ENCODE peak calls at places on chromosomes 3 and 15, in ten cellular contexts. One of them, this sample, is unnamed.

GRCh38 chr3:62647711-62648110 is 227.5 kb downstream of the CADPS start:
- DNase-seq in activated T-cell treated with anti-CD3 and anti-CD28 coated beads for 48 hours: no peak
- DNase-seq in WTC11: no peak
- DNase-seq in omental fat pad: no peak
- DNase-seq in HCEC 1CT: no peak
- DNase-seq in thoracic aorta: no peak
- DNase-seq in stimulated activated CD4-positive, alpha-beta T cell treated with anti-CD3 and anti-CD28 coated beads, Interleukin-1b, Interleukin-23, amount 100 ng/mL, for 24 hours: no peak
- DNase-seq in suprapubic skin: no peak
- DNase-seq in midbrain: no peak
- DNase-seq in colonic mucosa: no peak
- DNase-seq in this sample: no peak

GRCh38 chr3:12507871-12508281 is 23.6 kb downstream of the TSEN2 start:
- DNase-seq in suprapubic skin: peak; percentile 61
- DNase-seq in midbrain: no peak
- DNase-seq in HCEC 1CT: peak; percentile 70
- DNase-seq in colonic mucosa: no peak
- DNase-seq in thoracic aorta: no peak
- DNase-seq in activated T-cell treated with anti-CD3 and anti-CD28 coated beads for 48 hours: no peak
- DNase-seq in WTC11: no peak
- DNase-seq in stimulated activated CD4-positive, alpha-beta T cell treated with anti-CD3 and anti-CD28 coated beads, Interleukin-1b, Interleukin-23, amount 100 ng/mL, for 24 hours: no peak
- DNase-seq in omental fat pad: no peak
- DNase-seq in this sample: peak; percentile 43

GRCh38 chr3:37779289-37780152 is 82.2 kb upstream of the CTDSPL start:
- DNase-seq in WTC11: no peak
- DNase-seq in HCEC 1CT: peak; percentile 73
- DNase-seq in thoracic aorta: no peak
- DNase-seq in stimulated activated CD4-positive, alpha-beta T cell treated with anti-CD3 and anti-CD28 coated beads, Interleukin-1b, Interleukin-23, amount 100 ng/mL, for 24 hours: no peak
- DNase-seq in suprapubic skin: no peak
- DNase-seq in midbrain: peak; percentile 57
- DNase-seq in activated T-cell treated with anti-CD3 and anti-CD28 coated beads for 48 hours: no peak
- DNase-seq in colonic mucosa: no peak
- DNase-seq in omental fat pad: no peak
- DNase-seq in this sample: peak; percentile 77

GRCh38 chr3:118277803-118278202 is 756.8 kb downstream of the IGSF11 start:
- DNase-seq in colonic mucosa: no peak
- DNase-seq in HCEC 1CT: no peak
- DNase-seq in midbrain: no peak
- DNase-seq in suprapubic skin: no peak
- DNase-seq in thoracic aorta: no peak
- DNase-seq in stimulated activated CD4-positive, alpha-beta T cell treated with anti-CD3 and anti-CD28 coated beads, Interleukin-1b, Interleukin-23, amount 100 ng/mL, for 24 hours: no peak
- DNase-seq in WTC11: no peak
- DNase-seq in activated T-cell treated with anti-CD3 and anti-CD28 coated beads for 48 hours: no peak
- DNase-seq in omental fat pad: no peak
- DNase-seq in this sample: no peak

GRCh38 chr3:169813757-169814517 is 1.2 kb upstream of the LRRC34 start:
- DNase-seq in activated T-cell treated with anti-CD3 and anti-CD28 coated beads for 48 hours: peak; percentile 68
- DNase-seq in suprapubic skin: no peak
- DNase-seq in midbrain: peak; percentile 11
- DNase-seq in colonic mucosa: peak; percentile 73
- DNase-seq in omental fat pad: no peak
- DNase-seq in HCEC 1CT: no peak
- DNase-seq in WTC11: peak; percentile 71
- DNase-seq in stimulated activated CD4-positive, alpha-beta T cell treated with anti-CD3 and anti-CD28 coated beads, Interleukin-1b, Interleukin-23, amount 100 ng/mL, for 24 hours: peak; percentile 62
- DNase-seq in thoracic aorta: no peak
- DNase-seq in this sample: no peak

GRCh38 chr3:159029306-159030026 is 227.6 kb downstream of the MFSD1 start:
- DNase-seq in WTC11: no peak
- DNase-seq in suprapubic skin: no peak
- DNase-seq in stimulated activated CD4-positive, alpha-beta T cell treated with anti-CD3 and anti-CD28 coated beads, Interleukin-1b, Interleukin-23, amount 100 ng/mL, for 24 hours: no peak
- DNase-seq in activated T-cell treated with anti-CD3 and anti-CD28 coated beads for 48 hours: no peak
- DNase-seq in midbrain: no peak
- DNase-seq in omental fat pad: no peak
- DNase-seq in colonic mucosa: no peak
- DNase-seq in HCEC 1CT: peak; percentile 20
- DNase-seq in thoracic aorta: no peak
- DNase-seq in this sample: no peak

GRCh38 chr3:190596341-190597285 is 82.7 kb downstream of the IL1RAP start:
- DNase-seq in midbrain: no peak
- DNase-seq in colonic mucosa: no peak
- DNase-seq in suprapubic skin: no peak
- DNase-seq in HCEC 1CT: no peak
- DNase-seq in stimulated activated CD4-positive, alpha-beta T cell treated with anti-CD3 and anti-CD28 coated beads, Interleukin-1b, Interleukin-23, amount 100 ng/mL, for 24 hours: no peak
- DNase-seq in thoracic aorta: no peak
- DNase-seq in omental fat pad: no peak
- DNase-seq in activated T-cell treated with anti-CD3 and anti-CD28 coated beads for 48 hours: no peak
- DNase-seq in WTC11: no peak
- DNase-seq in this sample: no peak

GRCh38 chr3:138457863-138458735 is 23.7 kb downstream of the ESYT3 start:
- DNase-seq in HCEC 1CT: no peak
- DNase-seq in stimulated activated CD4-positive, alpha-beta T cell treated with anti-CD3 and anti-CD28 coated beads, Interleukin-1b, Interleukin-23, amount 100 ng/mL, for 24 hours: no peak
- DNase-seq in midbrain: no peak
- DNase-seq in omental fat pad: no peak
- DNase-seq in activated T-cell treated with anti-CD3 and anti-CD28 coated beads for 48 hours: no peak
- DNase-seq in WTC11: no peak
- DNase-seq in suprapubic skin: peak; percentile 33
- DNase-seq in colonic mucosa: no peak
- DNase-seq in thoracic aorta: no peak
- DNase-seq in this sample: no peak

GRCh38 chr3:141094851-141095545 is 43.9 kb downstream of the SPSB4 start:
- DNase-seq in WTC11: no peak
- DNase-seq in omental fat pad: no peak
- DNase-seq in midbrain: no peak
- DNase-seq in thoracic aorta: peak; percentile 77
- DNase-seq in activated T-cell treated with anti-CD3 and anti-CD28 coated beads for 48 hours: no peak
- DNase-seq in HCEC 1CT: no peak
- DNase-seq in suprapubic skin: peak; percentile 78
- DNase-seq in colonic mucosa: peak; percentile 40
- DNase-seq in stimulated activated CD4-positive, alpha-beta T cell treated with anti-CD3 and anti-CD28 coated beads, Interleukin-1b, Interleukin-23, amount 100 ng/mL, for 24 hours: no peak
- DNase-seq in this sample: peak; percentile 36

GRCh38 chr3:129553771-129554170 is 10.8 kb downstream of the H1-8 start:
- DNase-seq in WTC11: no peak
- DNase-seq in suprapubic skin: no peak
- DNase-seq in HCEC 1CT: no peak
- DNase-seq in activated T-cell treated with anti-CD3 and anti-CD28 coated beads for 48 hours: no peak
- DNase-seq in omental fat pad: no peak
- DNase-seq in midbrain: no peak
- DNase-seq in stimulated activated CD4-positive, alpha-beta T cell treated with anti-CD3 and anti-CD28 coated beads, Interleukin-1b, Interleukin-23, amount 100 ng/mL, for 24 hours: no peak
- DNase-seq in thoracic aorta: no peak
- DNase-seq in colonic mucosa: no peak
- DNase-seq in this sample: no peak

GRCh38 chr15:100958326-100959065 is 39.3 kb downstream of the LRRK1 start:
- DNase-seq in midbrain: no peak
- DNase-seq in WTC11: no peak
- DNase-seq in activated T-cell treated with anti-CD3 and anti-CD28 coated beads for 48 hours: no peak
- DNase-seq in omental fat pad: no peak
- DNase-seq in stimulated activated CD4-positive, alpha-beta T cell treated with anti-CD3 and anti-CD28 coated beads, Interleukin-1b, Interleukin-23, amount 100 ng/mL, for 24 hours: no peak
- DNase-seq in colonic mucosa: no peak
- DNase-seq in thoracic aorta: no peak
- DNase-seq in HCEC 1CT: peak; percentile 79
- DNase-seq in suprapubic skin: no peak
- DNase-seq in this sample: peak; percentile 40